ENCODE peak calls at places on chromosome 18, in four cellular contexts. One of them, this sample, is unnamed.
A peak's percentile ranks its signal among the peaks of the same experiment; 100 is the strongest.

GRCh38 chr18:32435631-32436500 is 34.8 kb downstream of the GAREM1 start:
- DNase-seq in HCT116: no peak
- DNase-seq in K562: no peak
- DNase-seq in GM12878: no peak
- DNase-seq in this sample: no peak

GRCh38 chr18:60232541-60232940 is 140.0 kb downstream of the MC4R start:
- DNase-seq in HCT116: peak; percentile 52
- DNase-seq in K562: no peak
- DNase-seq in GM12878: no peak
- DNase-seq in this sample: no peak

GRCh38 chr18:10213526-10213925 is 240.9 kb upstream of the APCDD1 start:
- DNase-seq in HCT116: no peak
- DNase-seq in K562: no peak
- DNase-seq in GM12878: peak; percentile 41
- DNase-seq in this sample: peak; percentile 4

GRCh38 chr18:7298149-7298548 is 67.3 kb downstream of the LRRC30 start:
- DNase-seq in HCT116: no peak
- DNase-seq in K562: no peak
- DNase-seq in GM12878: no peak
- DNase-seq in this sample: no peak

GRCh38 chr18:59233017-59233410 is 13.1 kb downstream of the GRP start:
- DNase-seq in HCT116: no peak
- DNase-seq in K562: no peak
- DNase-seq in GM12878: no peak
- DNase-seq in this sample: no peak

GRCh38 chr18:9787126-9787525 is 79.0 kb downstream of the RAB31 start:
- DNase-seq in HCT116: no peak
- DNase-seq in K562: no peak
- DNase-seq in GM12878: no peak
- DNase-seq in this sample: no peak

GRCh38 chr18:79445740-79446566 is 50.2 kb downstream of the NFATC1 start:
- DNase-seq in HCT116: no peak
- DNase-seq in K562: no peak
- DNase-seq in GM12878: no peak
- DNase-seq in this sample: no peak

GRCh38 chr18:42429208-42429607 is 474.2 kb downstream of the PIK3C3 start:
- DNase-seq in HCT116: no peak
- DNase-seq in K562: no peak
- DNase-seq in GM12878: no peak
- DNase-seq in this sample: no peak

GRCh38 chr18:59456657-59457056 is 97.6 kb upstream of the LMAN1 start:
- DNase-seq in HCT116: no peak
- DNase-seq in K562: no peak
- DNase-seq in GM12878: no peak
- DNase-seq in this sample: no peak

GRCh38 chr18:47150824-47151366 is 595 bp upstream of the HDHD2 start:
- DNase-seq in HCT116: no peak
- DNase-seq in K562: no peak
- DNase-seq in GM12878: no peak
- DNase-seq in this sample: no peak

GRCh38 chr18:68053290-68053689 is 536.8 kb upstream of the DSEL start:
- DNase-seq in HCT116: no peak
- DNase-seq in K562: no peak
- DNase-seq in GM12878: no peak
- DNase-seq in this sample: no peak

GRCh38 chr18:76722224-76723061 is 99.9 kb upstream of the ZNF236 start:
- DNase-seq in HCT116: no peak
- DNase-seq in K562: no peak
- DNase-seq in GM12878: no peak
- DNase-seq in this sample: no peak

DNA sequence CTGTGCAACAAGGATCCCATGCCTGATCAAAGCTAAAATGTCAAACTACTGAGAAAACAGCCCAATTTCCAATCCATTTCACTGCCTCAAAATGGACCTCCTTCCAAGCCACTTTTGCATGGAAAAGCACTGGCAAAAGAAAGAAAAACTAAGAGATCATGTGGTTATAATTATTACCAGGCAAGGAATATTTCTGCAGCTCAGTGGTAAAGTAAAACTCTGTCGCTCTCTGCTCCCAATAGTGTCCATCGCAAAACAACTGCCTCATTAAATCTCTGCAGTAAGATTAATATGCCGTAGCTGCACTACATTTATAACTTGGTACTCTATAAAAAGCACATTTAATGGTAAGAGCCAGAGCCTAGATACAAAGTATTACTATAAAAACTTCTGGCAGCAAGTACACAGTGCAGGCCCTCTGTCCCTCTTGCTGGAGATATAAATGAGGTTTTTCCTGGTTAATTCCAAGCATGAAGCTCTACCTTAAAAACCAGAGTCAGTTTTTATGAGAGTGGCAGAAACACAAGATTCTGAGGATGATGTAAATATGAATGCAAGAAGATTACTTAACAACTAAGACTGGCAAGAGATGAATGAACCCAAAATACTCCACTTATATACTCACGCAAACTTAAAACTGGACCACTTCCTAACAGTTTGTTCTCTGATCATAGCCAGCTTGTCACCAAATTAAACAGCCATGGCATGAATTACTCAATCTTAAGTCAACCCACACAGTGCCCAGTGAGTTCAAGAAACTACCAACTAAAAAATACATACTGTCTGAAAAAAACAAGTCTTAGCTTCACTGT is 25.5 kb downstream of the ZNF521 start:
- DNase-seq in HCT116: no peak
- DNase-seq in K562: no peak
- DNase-seq in GM12878: no peak
- DNase-seq in this sample: no peak
- H3K9ac ChIP-seq in HCT116: no peak overlapping the region
- H3K9ac ChIP-seq in K562: no peak overlapping the region
- H3K9ac ChIP-seq in GM12878: no peak overlapping the region
- H3K9ac ChIP-seq in this sample: no peak overlapping the region

GRCh38 chr18:43622024-43622423 is 344.7 kb upstream of the SYT4 start:
- DNase-seq in HCT116: no peak
- DNase-seq in K562: no peak
- DNase-seq in GM12878: no peak
- DNase-seq in this sample: no peak

GRCh38 chr18:43625582-43625981 is 348.3 kb upstream of the SYT4 start:
- DNase-seq in HCT116: no peak
- DNase-seq in K562: no peak
- DNase-seq in GM12878: no peak
- DNase-seq in this sample: no peak

GRCh38 chr18:43627833-43628370 is 350.6 kb upstream of the SYT4 start:
- DNase-seq in HCT116: no peak
- DNase-seq in K562: no peak
- DNase-seq in GM12878: no peak
- DNase-seq in this sample: no peak
- TF ChIP-seq POLR2AphosphoS5 in HCT116: no peak
- TF ChIP-seq POLR2AphosphoS5 in K562: no peak
- TF ChIP-seq POLR2AphosphoS5 in GM12878: no peak
- TF ChIP-seq POLR2AphosphoS5 in this sample: no peak

GRCh38 chr18:23452728-23453656 is at the start of gene RIOK3:
- DNase-seq in HCT116: peak; percentile 95
- DNase-seq in K562: peak; percentile 99
- DNase-seq in GM12878: peak; percentile 86
- DNase-seq in this sample: peak; percentile 94
- TF ChIP-seq POLR2A in HCT116: peak; percentile 35
- TF ChIP-seq POLR2A in K562: peak; percentile 95
- TF ChIP-seq POLR2A in GM12878: peak; percentile 99
- TF ChIP-seq POLR2A in this sample: peak; percentile 62

DNA sequence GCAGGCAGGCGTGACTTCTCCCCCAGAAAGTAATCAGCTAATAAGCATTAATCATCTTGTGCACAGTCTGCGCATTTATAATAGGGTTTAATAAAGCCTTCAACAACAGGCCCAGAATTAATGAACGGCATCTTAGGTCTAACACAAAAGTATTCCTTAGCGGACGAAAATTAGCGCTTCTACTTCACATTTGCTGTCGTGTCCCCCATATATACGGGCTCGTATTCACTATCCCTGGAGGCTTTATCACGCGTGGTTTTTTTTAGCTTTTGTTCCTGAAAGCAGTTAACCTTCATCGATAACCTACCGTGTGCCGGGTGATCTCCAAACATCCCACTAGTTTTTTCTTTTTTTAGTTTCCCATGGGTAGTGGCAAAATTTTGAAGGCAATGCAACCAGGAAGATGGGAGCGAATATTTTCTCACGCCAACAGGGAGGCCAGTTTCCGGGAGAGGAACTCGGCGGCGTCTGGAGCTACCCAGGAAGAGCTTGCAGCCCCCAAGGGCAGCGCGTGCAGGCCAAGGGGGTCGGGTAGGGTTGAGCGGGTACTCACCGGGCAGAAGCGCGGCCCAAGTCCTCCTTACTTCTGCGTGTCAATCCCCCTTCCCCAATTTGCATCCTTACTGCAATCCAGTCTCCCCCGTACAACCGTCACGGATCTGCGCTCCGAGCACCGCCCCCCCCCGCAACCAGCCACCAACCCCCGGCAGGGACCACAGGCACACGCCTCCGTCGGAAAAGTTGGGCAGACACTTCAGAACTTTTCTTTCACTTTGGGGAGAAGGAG is 1.5 kb downstream of the ATP8B1 start:
- DNase-seq in HCT116: no peak
- DNase-seq in K562: no peak
- DNase-seq in GM12878: no peak
- DNase-seq in this sample: peak; percentile 82
- H3K9ac ChIP-seq in HCT116: peak overlapping the region; percentile 87
- H3K9ac ChIP-seq in K562: no peak overlapping the region
- H3K9ac ChIP-seq in GM12878: no peak overlapping the region
- H3K9ac ChIP-seq in this sample: peak overlapping the region; percentile 95

GRCh38 chr18:29439398-29439797 is 1262.5 kb upstream of the CDH2 start:
- DNase-seq in HCT116: no peak
- DNase-seq in K562: no peak
- DNase-seq in GM12878: no peak
- DNase-seq in this sample: no peak
- TF ChIP-seq POLR2AphosphoS5 in HCT116: no peak
- TF ChIP-seq POLR2AphosphoS5 in K562: no peak
- TF ChIP-seq POLR2AphosphoS5 in GM12878: no peak
- TF ChIP-seq POLR2AphosphoS5 in this sample: no peak

GRCh38 chr18:3179430-3180089 is 40.2 kb downstream of the MYOM1 start:
- DNase-seq in HCT116: no peak
- DNase-seq in K562: peak; percentile 31
- DNase-seq in GM12878: peak; percentile 32
- DNase-seq in this sample: no peak

GRCh38 chr18:3175195-3175758 is 44.5 kb downstream of the MYOM1 start:
- DNase-seq in HCT116: no peak
- DNase-seq in K562: no peak
- DNase-seq in GM12878: no peak
- DNase-seq in this sample: no peak

GRCh38 chr18:3180325-3180724 is 39.4 kb downstream of the MYOM1 start:
- DNase-seq in HCT116: no peak
- DNase-seq in K562: no peak
- DNase-seq in GM12878: no peak
- DNase-seq in this sample: no peak

GRCh38 chr18:3183103-3183717 is 36.6 kb downstream of the MYOM1 start:
- DNase-seq in HCT116: no peak
- DNase-seq in K562: no peak
- DNase-seq in GM12878: no peak
- DNase-seq in this sample: no peak

DNA sequence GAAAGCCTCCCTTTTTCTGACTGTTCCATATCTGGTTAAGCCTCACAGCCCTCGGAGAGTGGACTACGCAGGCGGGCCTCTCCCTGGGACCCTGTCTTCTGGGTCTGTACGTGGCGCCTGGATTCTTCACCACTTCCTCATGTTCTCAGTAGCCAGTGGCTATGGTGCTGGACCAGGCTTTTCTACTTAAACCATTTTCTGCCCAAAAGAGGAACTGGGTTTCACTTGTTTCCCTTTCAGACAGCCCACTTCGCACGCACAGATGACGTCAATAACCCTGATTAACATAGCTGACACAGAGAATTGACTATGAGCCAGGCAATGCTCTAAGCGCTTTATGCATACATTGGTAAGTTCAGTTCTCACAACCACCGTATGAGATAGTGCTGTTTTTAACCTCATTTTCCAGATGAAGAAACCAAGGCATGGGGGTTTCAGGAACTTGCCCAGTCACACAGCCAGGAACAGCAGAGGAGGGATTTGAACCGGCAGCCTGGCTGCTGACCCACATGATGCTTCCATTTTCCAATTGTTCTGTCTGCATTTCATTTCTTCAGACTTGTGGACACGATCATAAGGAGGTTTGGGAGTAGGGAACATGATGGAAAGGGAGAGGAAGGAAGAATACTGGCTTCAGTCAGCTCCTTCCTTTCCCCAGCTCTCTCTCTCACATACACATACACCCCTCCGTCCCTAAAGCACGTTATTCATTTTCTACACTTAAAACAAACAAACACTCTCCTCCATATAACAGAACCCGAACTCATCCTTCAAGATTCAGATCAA is 41.7 kb downstream of the MYOM1 start:
- DNase-seq in HCT116: no peak
- DNase-seq in K562: peak; percentile 73
- DNase-seq in GM12878: peak; percentile 98
- DNase-seq in this sample: no peak
- TF ChIP-seq POLR2A in HCT116: no peak
- TF ChIP-seq POLR2A in K562: no peak
- TF ChIP-seq POLR2A in GM12878: peak; percentile 78
- TF ChIP-seq POLR2A in this sample: no peak

GRCh38 chr18:69954719-69955118 is 7.0 kb upstream of the CD226 start:
- DNase-seq in HCT116: no peak
- DNase-seq in K562: no peak
- DNase-seq in GM12878: no peak
- DNase-seq in this sample: no peak

GRCh38 chr18:69958422-69958821 is 10.7 kb upstream of the CD226 start:
- DNase-seq in HCT116: no peak
- DNase-seq in K562: no peak
- DNase-seq in GM12878: no peak
- DNase-seq in this sample: no peak

GRCh38 chr18:69956655-69957054 is 9.0 kb upstream of the CD226 start:
- DNase-seq in HCT116: no peak
- DNase-seq in K562: peak; percentile 28
- DNase-seq in GM12878: no peak
- DNase-seq in this sample: peak; percentile 12

GRCh38 chr18:69957071-69957620 is 9.5 kb upstream of the CD226 start:
- DNase-seq in HCT116: no peak
- DNase-seq in K562: no peak
- DNase-seq in GM12878: no peak
- DNase-seq in this sample: no peak

DNA sequence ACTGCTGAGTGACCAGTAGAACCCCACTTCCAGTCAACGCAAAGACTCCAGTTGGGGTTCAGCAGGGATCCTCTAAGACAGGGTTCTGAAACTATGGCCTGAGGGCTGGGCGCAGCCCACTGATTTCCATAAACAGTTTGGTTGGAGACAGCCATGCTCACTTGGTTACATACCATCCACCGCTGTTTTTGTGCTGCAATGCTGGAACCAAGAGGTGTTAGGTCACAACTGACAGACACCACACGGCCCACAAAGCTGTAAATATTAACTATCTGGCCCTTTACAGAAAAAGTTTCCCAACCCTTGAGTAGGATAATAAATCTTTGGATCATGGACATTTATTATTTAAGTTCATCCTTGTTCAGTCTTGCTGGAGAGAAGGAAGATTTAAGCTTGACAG is 8.4 kb upstream of the CD226 start:
- DNase-seq in HCT116: no peak
- DNase-seq in K562: no peak
- DNase-seq in GM12878: no peak
- DNase-seq in this sample: no peak
- H3K9ac ChIP-seq in HCT116: no peak overlapping the region
- H3K9ac ChIP-seq in K562: no peak overlapping the region
- H3K9ac ChIP-seq in GM12878: peak overlapping the region; percentile 2
- H3K9ac ChIP-seq in this sample: no peak overlapping the region